ENCODE peak calls at places on chromosomes 2 and 18, in six cellular contexts. One of them, this sample, is unnamed.

GRCh38 chr2:237073552-237073951 is 12.1 kb upstream of the COPS8 start:
- DNase-seq in T-helper 9 cell: no peak
- DNase-seq in endothelial cell of umbilical vein: peak; percentile 75
- DNase-seq in posterior cingulate gyrus: no peak
- DNase-seq in smooth muscle cell of the brain vasculature: no peak
- DNase-seq in tibial artery: no peak
- DNase-seq in this sample: no peak

GRCh38 chr2:25276569-25277465 is 64.9 kb downstream of the DNMT3A start:
- DNase-seq in T-helper 9 cell: peak; percentile 73
- DNase-seq in endothelial cell of umbilical vein: peak; percentile 61
- DNase-seq in posterior cingulate gyrus: peak; percentile 62
- DNase-seq in smooth muscle cell of the brain vasculature: no peak
- DNase-seq in tibial artery: peak; percentile 42
- DNase-seq in this sample: peak; percentile 91

GRCh38 chr2:180240774-180241173 is 233.7 kb upstream of the CWC22 start:
- DNase-seq in T-helper 9 cell: no peak
- DNase-seq in endothelial cell of umbilical vein: no peak
- DNase-seq in posterior cingulate gyrus: no peak
- DNase-seq in smooth muscle cell of the brain vasculature: no peak
- DNase-seq in tibial artery: no peak
- DNase-seq in this sample: no peak

GRCh38 chr18:58427321-58427720 is 201.6 kb downstream of the ALPK2 start:
- DNase-seq in T-helper 9 cell: no peak
- DNase-seq in endothelial cell of umbilical vein: no peak
- DNase-seq in posterior cingulate gyrus: no peak
- DNase-seq in smooth muscle cell of the brain vasculature: no peak
- DNase-seq in tibial artery: no peak
- DNase-seq in this sample: no peak

GRCh38 chr18:22469061-22469689 is 51.5 kb upstream of the CTAGE1 start:
- DNase-seq in T-helper 9 cell: no peak
- DNase-seq in endothelial cell of umbilical vein: peak; percentile 69
- DNase-seq in posterior cingulate gyrus: no peak
- DNase-seq in smooth muscle cell of the brain vasculature: no peak
- DNase-seq in tibial artery: no peak
- DNase-seq in this sample: no peak

GRCh38 chr2:36352711-36353110 is 2.9 kb upstream of the CRIM1 start:
- DNase-seq in T-helper 9 cell: no peak
- DNase-seq in endothelial cell of umbilical vein: peak; percentile 43
- DNase-seq in posterior cingulate gyrus: no peak
- DNase-seq in smooth muscle cell of the brain vasculature: no peak
- DNase-seq in tibial artery: no peak
- DNase-seq in this sample: no peak

GRCh38 chr2:626491-627339 is 50.5 kb downstream of the TMEM18 start:
- DNase-seq in T-helper 9 cell: no peak
- DNase-seq in endothelial cell of umbilical vein: no peak
- DNase-seq in posterior cingulate gyrus: no peak
- DNase-seq in smooth muscle cell of the brain vasculature: no peak
- DNase-seq in tibial artery: no peak
- DNase-seq in this sample: no peak

GRCh38 chr2:73334620-73335019 is 41.3 kb upstream of the EGR4 start:
- DNase-seq in T-helper 9 cell: no peak
- DNase-seq in endothelial cell of umbilical vein: no peak
- DNase-seq in posterior cingulate gyrus: no peak
- DNase-seq in smooth muscle cell of the brain vasculature: no peak
- DNase-seq in tibial artery: no peak
- DNase-seq in this sample: no peak

GRCh38 chr2:96264086-96264485 is 1.7 kb downstream of the TMEM127 start:
- DNase-seq in T-helper 9 cell: no peak
- DNase-seq in endothelial cell of umbilical vein: no peak
- DNase-seq in posterior cingulate gyrus: no peak
- DNase-seq in smooth muscle cell of the brain vasculature: no peak
- DNase-seq in tibial artery: no peak
- DNase-seq in this sample: no peak

GRCh38 chr2:52960891-52961290 is 806.7 kb upstream of the CHAC2 start:
- DNase-seq in T-helper 9 cell: no peak
- DNase-seq in endothelial cell of umbilical vein: no peak
- DNase-seq in posterior cingulate gyrus: no peak
- DNase-seq in smooth muscle cell of the brain vasculature: no peak
- DNase-seq in tibial artery: no peak
- DNase-seq in this sample: no peak

GRCh38 chr2:152134488-152135280 is 35.8 kb upstream of the CACNB4 start:
- DNase-seq in T-helper 9 cell: no peak
- DNase-seq in endothelial cell of umbilical vein: peak; percentile 13
- DNase-seq in posterior cingulate gyrus: no peak
- DNase-seq in smooth muscle cell of the brain vasculature: no peak
- DNase-seq in tibial artery: no peak
- DNase-seq in this sample: peak; percentile 33

GRCh38 chr18:76564117-76564516 is 69.1 kb upstream of the ZNF516 start:
- DNase-seq in T-helper 9 cell: no peak
- DNase-seq in endothelial cell of umbilical vein: no peak
- DNase-seq in posterior cingulate gyrus: no peak
- DNase-seq in smooth muscle cell of the brain vasculature: no peak
- DNase-seq in tibial artery: no peak
- DNase-seq in this sample: no peak

GRCh38 chr2:225889452-225889851 is 489.9 kb downstream of the NYAP2 start:
- DNase-seq in T-helper 9 cell: no peak
- DNase-seq in endothelial cell of umbilical vein: peak; percentile 25
- DNase-seq in posterior cingulate gyrus: no peak
- DNase-seq in smooth muscle cell of the brain vasculature: peak; percentile 26
- DNase-seq in tibial artery: no peak
- DNase-seq in this sample: no peak

GRCh38 chr18:63882333-63883141 is 5.0 kb upstream of the SERPINB2 start:
- DNase-seq in T-helper 9 cell: no peak
- DNase-seq in endothelial cell of umbilical vein: peak; percentile 88
- DNase-seq in posterior cingulate gyrus: no peak
- DNase-seq in smooth muscle cell of the brain vasculature: peak; percentile 6
- DNase-seq in tibial artery: no peak
- DNase-seq in this sample: no peak

GRCh38 chr2:82675186-82675585 is 1783.9 kb downstream of the SUCLG1 start:
- DNase-seq in T-helper 9 cell: no peak
- DNase-seq in endothelial cell of umbilical vein: peak; percentile 72
- DNase-seq in posterior cingulate gyrus: no peak
- DNase-seq in smooth muscle cell of the brain vasculature: no peak
- DNase-seq in tibial artery: no peak
- DNase-seq in this sample: no peak

GRCh38 chr2:186540971-186541370 is 48.9 kb upstream of the ITGAV start:
- DNase-seq in T-helper 9 cell: no peak
- DNase-seq in endothelial cell of umbilical vein: no peak
- DNase-seq in posterior cingulate gyrus: no peak
- DNase-seq in smooth muscle cell of the brain vasculature: no peak
- DNase-seq in tibial artery: no peak
- DNase-seq in this sample: no peak

GRCh38 chr18:3008546-3008945 is 4.4 kb downstream of the LPIN2 start:
- DNase-seq in T-helper 9 cell: no peak
- DNase-seq in endothelial cell of umbilical vein: peak; percentile 78
- DNase-seq in posterior cingulate gyrus: no peak
- DNase-seq in smooth muscle cell of the brain vasculature: no peak
- DNase-seq in tibial artery: no peak
- DNase-seq in this sample: no peak

GRCh38 chr2:239548491-239548890 is 147.7 kb upstream of the HDAC4 start:
- DNase-seq in T-helper 9 cell: no peak
- DNase-seq in endothelial cell of umbilical vein: no peak
- DNase-seq in posterior cingulate gyrus: no peak
- DNase-seq in smooth muscle cell of the brain vasculature: no peak
- DNase-seq in tibial artery: no peak
- DNase-seq in this sample: peak; percentile 81

GRCh38 chr2:30270166-30270565 is 38.8 kb downstream of the LBH start:
- DNase-seq in T-helper 9 cell: no peak
- DNase-seq in endothelial cell of umbilical vein: no peak
- DNase-seq in posterior cingulate gyrus: no peak
- DNase-seq in smooth muscle cell of the brain vasculature: no peak
- DNase-seq in tibial artery: no peak
- DNase-seq in this sample: no peak

GRCh38 chr2:65503746-65504145 is 71.3 kb upstream of the SPRED2 start:
- DNase-seq in T-helper 9 cell: no peak
- DNase-seq in endothelial cell of umbilical vein: no peak
- DNase-seq in posterior cingulate gyrus: peak; percentile 31
- DNase-seq in smooth muscle cell of the brain vasculature: no peak
- DNase-seq in tibial artery: no peak
- DNase-seq in this sample: no peak

GRCh38 chr2:217357886-217358620 is 498.2 kb upstream of the TNP1 start:
- DNase-seq in T-helper 9 cell: no peak
- DNase-seq in endothelial cell of umbilical vein: no peak
- DNase-seq in posterior cingulate gyrus: no peak
- DNase-seq in smooth muscle cell of the brain vasculature: no peak
- DNase-seq in tibial artery: no peak
- DNase-seq in this sample: no peak

GRCh38 chr2:230932556-230933511 is 7.8 kb upstream of the GPR55 start:
- DNase-seq in T-helper 9 cell: no peak
- DNase-seq in endothelial cell of umbilical vein: no peak
- DNase-seq in posterior cingulate gyrus: no peak
- DNase-seq in smooth muscle cell of the brain vasculature: no peak
- DNase-seq in tibial artery: peak; percentile 38
- DNase-seq in this sample: no peak

GRCh38 chr2:8676915-8677645 is 4.8 kb upstream of the ID2 start:
- DNase-seq in T-helper 9 cell: no peak
- DNase-seq in endothelial cell of umbilical vein: no peak
- DNase-seq in posterior cingulate gyrus: no peak
- DNase-seq in smooth muscle cell of the brain vasculature: no peak
- DNase-seq in tibial artery: no peak
- DNase-seq in this sample: no peak

GRCh38 chr18:75679347-75679746 is 251.8 kb upstream of the SMIM21 start:
- DNase-seq in T-helper 9 cell: no peak
- DNase-seq in endothelial cell of umbilical vein: no peak
- DNase-seq in posterior cingulate gyrus: no peak
- DNase-seq in smooth muscle cell of the brain vasculature: no peak
- DNase-seq in tibial artery: peak; percentile 31
- DNase-seq in this sample: no peak

GRCh38 chr2:99957724-99958123 is 184.7 kb downstream of the AFF3 start:
- DNase-seq in T-helper 9 cell: no peak
- DNase-seq in endothelial cell of umbilical vein: no peak
- DNase-seq in posterior cingulate gyrus: no peak
- DNase-seq in smooth muscle cell of the brain vasculature: no peak
- DNase-seq in tibial artery: no peak
- DNase-seq in this sample: no peak

GRCh38 chr2:42102606-42103450 is 55.0 kb downstream of the PKDCC start:
- DNase-seq in T-helper 9 cell: no peak
- DNase-seq in endothelial cell of umbilical vein: no peak
- DNase-seq in posterior cingulate gyrus: no peak
- DNase-seq in smooth muscle cell of the brain vasculature: peak; percentile 77
- DNase-seq in tibial artery: no peak
- DNase-seq in this sample: peak; percentile 32

GRCh38 chr2:33015421-33016142 is 68.8 kb downstream of the LTBP1 start:
- DNase-seq in T-helper 9 cell: no peak
- DNase-seq in endothelial cell of umbilical vein: no peak
- DNase-seq in posterior cingulate gyrus: no peak
- DNase-seq in smooth muscle cell of the brain vasculature: no peak
- DNase-seq in tibial artery: no peak
- DNase-seq in this sample: no peak

GRCh38 chr2:230671117-230671516 is 41.5 kb upstream of the CAB39 start:
- DNase-seq in T-helper 9 cell: no peak
- DNase-seq in endothelial cell of umbilical vein: no peak
- DNase-seq in posterior cingulate gyrus: no peak
- DNase-seq in smooth muscle cell of the brain vasculature: no peak
- DNase-seq in tibial artery: no peak
- DNase-seq in this sample: no peak

GRCh38 chr2:9655441-9656269 is 24.9 kb upstream of the YWHAQ start:
- DNase-seq in T-helper 9 cell: no peak
- DNase-seq in endothelial cell of umbilical vein: peak; percentile 71
- DNase-seq in posterior cingulate gyrus: no peak
- DNase-seq in smooth muscle cell of the brain vasculature: no peak
- DNase-seq in tibial artery: no peak
- DNase-seq in this sample: no peak

This sample was measured in activated naive CD8-positive, alpha-beta T cell treated with anti-CD3 and anti-CD28 coated beads for 36 hours.